ENCODE peak calls at places on chromosomes 13 and 19, in eight cellular contexts. One of them, this sample, is unnamed.

GRCh38 chr13:21466527-21466926 is 7.4 kb upstream of the ZDHHC20 start:
- DNase-seq in uterus: no peak
- DNase-seq in stromal cell of bone marrow: no peak
- DNase-seq in cardiac fibroblast: no peak
- DNase-seq in endodermal cell: no peak
- DNase-seq in NCI-H1417: no peak
- DNase-seq in H54: no peak
- DNase-seq in iris pigment epithelial cell: no peak
- DNase-seq in this sample: no peak

GRCh38 chr19:54041969-54042606 is 21.6 kb downstream of the VSTM1 start:
- DNase-seq in uterus: no peak
- DNase-seq in stromal cell of bone marrow: no peak
- DNase-seq in cardiac fibroblast: no peak
- DNase-seq in endodermal cell: peak; percentile 71
- DNase-seq in NCI-H1417: no peak
- DNase-seq in H54: peak; percentile 44
- DNase-seq in iris pigment epithelial cell: no peak
- DNase-seq in this sample: no peak

GRCh38 chr19:10760268-10760944 is 42.5 kb downstream of the DNM2 start:
- DNase-seq in uterus: no peak
- DNase-seq in stromal cell of bone marrow: no peak
- DNase-seq in cardiac fibroblast: no peak
- DNase-seq in endodermal cell: no peak
- DNase-seq in NCI-H1417: no peak
- DNase-seq in H54: peak; percentile 58
- DNase-seq in iris pigment epithelial cell: no peak
- DNase-seq in this sample: no peak

GRCh38 chr13:51330741-51331140 is 8.8 kb upstream of the SERPINE3 start:
- DNase-seq in uterus: no peak
- DNase-seq in stromal cell of bone marrow: peak; percentile 60
- DNase-seq in cardiac fibroblast: peak; percentile 64
- DNase-seq in endodermal cell: no peak
- DNase-seq in NCI-H1417: no peak
- DNase-seq in H54: no peak
- DNase-seq in iris pigment epithelial cell: peak; percentile 25
- DNase-seq in this sample: no peak

GRCh38 chr13:79780240-79780639 is 299.3 kb downstream of the NDFIP2 start:
- DNase-seq in uterus: no peak
- DNase-seq in stromal cell of bone marrow: peak; percentile 54
- DNase-seq in cardiac fibroblast: peak; percentile 32
- DNase-seq in endodermal cell: no peak
- DNase-seq in NCI-H1417: no peak
- DNase-seq in H54: no peak
- DNase-seq in iris pigment epithelial cell: no peak
- DNase-seq in this sample: no peak

GRCh38 chr19:14363203-14364097 is 17.8 kb upstream of the ADGRE5 start:
- DNase-seq in uterus: peak; percentile 92
- DNase-seq in stromal cell of bone marrow: no peak
- DNase-seq in cardiac fibroblast: peak; percentile 93
- DNase-seq in endodermal cell: peak; percentile 93
- DNase-seq in NCI-H1417: peak; percentile 17
- DNase-seq in H54: no peak
- DNase-seq in iris pigment epithelial cell: peak; percentile 54
- DNase-seq in this sample: peak; percentile 89

GRCh38 chr19:41871573-41872383 is 5.3 kb upstream of the CD79A start:
- DNase-seq in uterus: no peak
- DNase-seq in stromal cell of bone marrow: no peak
- DNase-seq in cardiac fibroblast: peak; percentile 6
- DNase-seq in endodermal cell: peak; percentile 74
- DNase-seq in NCI-H1417: no peak
- DNase-seq in H54: no peak
- DNase-seq in iris pigment epithelial cell: no peak
- DNase-seq in this sample: peak; percentile 45

GRCh38 chr19:52946322-52947310 is 16.1 kb downstream of the ZNF816 start:
- DNase-seq in uterus: peak; percentile 79
- DNase-seq in stromal cell of bone marrow: no peak
- DNase-seq in cardiac fibroblast: no peak
- DNase-seq in endodermal cell: peak; percentile 94
- DNase-seq in NCI-H1417: no peak
- DNase-seq in H54: no peak
- DNase-seq in iris pigment epithelial cell: peak; percentile 59
- DNase-seq in this sample: no peak

GRCh38 chr19:1269065-1269477 is at the start of gene CIRBP:
- DNase-seq in uterus: peak; percentile 100
- DNase-seq in stromal cell of bone marrow: peak; percentile 97
- DNase-seq in cardiac fibroblast: peak; percentile 100
- DNase-seq in endodermal cell: peak; percentile 100
- DNase-seq in NCI-H1417: peak; percentile 98
- DNase-seq in H54: peak; percentile 97
- DNase-seq in iris pigment epithelial cell: peak; percentile 99
- DNase-seq in this sample: peak; percentile 100

GRCh38 chr19:38304866-38305429 is 897 bp downstream of the C19orf33 start:
- DNase-seq in uterus: no peak
- DNase-seq in stromal cell of bone marrow: no peak
- DNase-seq in cardiac fibroblast: peak; percentile 59
- DNase-seq in endodermal cell: peak; percentile 98
- DNase-seq in NCI-H1417: peak; percentile 23
- DNase-seq in H54: peak; percentile 97
- DNase-seq in iris pigment epithelial cell: no peak
- DNase-seq in this sample: peak; percentile 43

GRCh38 chr13:44299142-44299541 is 74.5 kb upstream of the SERP2 start:
- DNase-seq in uterus: no peak
- DNase-seq in stromal cell of bone marrow: no peak
- DNase-seq in cardiac fibroblast: no peak
- DNase-seq in endodermal cell: no peak
- DNase-seq in NCI-H1417: no peak
- DNase-seq in H54: no peak
- DNase-seq in iris pigment epithelial cell: no peak
- DNase-seq in this sample: no peak

GRCh38 chr13:113393226-113393571 is 29.3 kb upstream of the GRTP1 start:
- DNase-seq in uterus: no peak
- DNase-seq in stromal cell of bone marrow: no peak
- DNase-seq in cardiac fibroblast: no peak
- DNase-seq in endodermal cell: no peak
- DNase-seq in NCI-H1417: no peak
- DNase-seq in H54: no peak
- DNase-seq in iris pigment epithelial cell: no peak
- DNase-seq in this sample: peak; percentile 66

GRCh38 chr13:107360010-107360409 is 792.1 kb upstream of the ARGLU1 start:
- DNase-seq in uterus: no peak
- DNase-seq in stromal cell of bone marrow: no peak
- DNase-seq in cardiac fibroblast: no peak
- DNase-seq in endodermal cell: no peak
- DNase-seq in NCI-H1417: no peak
- DNase-seq in H54: no peak
- DNase-seq in iris pigment epithelial cell: no peak
- DNase-seq in this sample: no peak

GRCh38 chr13:41652735-41653361 is 195.5 kb downstream of the RGCC start:
- DNase-seq in uterus: no peak
- DNase-seq in stromal cell of bone marrow: peak; percentile 54
- DNase-seq in cardiac fibroblast: peak; percentile 80
- DNase-seq in endodermal cell: no peak
- DNase-seq in NCI-H1417: peak; percentile 5
- DNase-seq in H54: no peak
- DNase-seq in iris pigment epithelial cell: peak; percentile 74
- DNase-seq in this sample: no peak

GRCh38 chr13:34933349-34933748 is 8.7 kb upstream of the NBEA start:
- DNase-seq in uterus: no peak
- DNase-seq in stromal cell of bone marrow: no peak
- DNase-seq in cardiac fibroblast: no peak
- DNase-seq in endodermal cell: no peak
- DNase-seq in NCI-H1417: peak; percentile 2
- DNase-seq in H54: no peak
- DNase-seq in iris pigment epithelial cell: no peak
- DNase-seq in this sample: no peak

GRCh38 chr19:3966051-3967017 is 4.6 kb downstream of the DAPK3 start:
- DNase-seq in uterus: no peak
- DNase-seq in stromal cell of bone marrow: no peak
- DNase-seq in cardiac fibroblast: no peak
- DNase-seq in endodermal cell: no peak
- DNase-seq in NCI-H1417: no peak
- DNase-seq in H54: no peak
- DNase-seq in iris pigment epithelial cell: no peak
- DNase-seq in this sample: peak; percentile 54

GRCh38 chr19:17049711-17050280 is 23.2 kb upstream of the CPAMD8 start:
- DNase-seq in uterus: peak; percentile 38
- DNase-seq in stromal cell of bone marrow: peak; percentile 20
- DNase-seq in cardiac fibroblast: peak; percentile 54
- DNase-seq in endodermal cell: no peak
- DNase-seq in NCI-H1417: no peak
- DNase-seq in H54: peak; percentile 55
- DNase-seq in iris pigment epithelial cell: peak; percentile 83
- DNase-seq in this sample: no peak

GRCh38 chr13:109989155-109989554 is 202.8 kb upstream of the IRS2 start:
- DNase-seq in uterus: no peak
- DNase-seq in stromal cell of bone marrow: peak; percentile 49
- DNase-seq in cardiac fibroblast: no peak
- DNase-seq in endodermal cell: peak; percentile 11
- DNase-seq in NCI-H1417: no peak
- DNase-seq in H54: peak; percentile 62
- DNase-seq in iris pigment epithelial cell: peak; percentile 69
- DNase-seq in this sample: no peak

GRCh38 chr19:30450101-30450500 is 77.9 kb downstream of the ZNF536 start:
- DNase-seq in uterus: peak; percentile 48
- DNase-seq in stromal cell of bone marrow: no peak
- DNase-seq in cardiac fibroblast: peak; percentile 29
- DNase-seq in endodermal cell: peak; percentile 78
- DNase-seq in NCI-H1417: no peak
- DNase-seq in H54: no peak
- DNase-seq in iris pigment epithelial cell: peak; percentile 4
- DNase-seq in this sample: peak; percentile 64